ENCODE peak calls at places on chromosomes 16 and 17, in six cellular contexts. One of them, this sample, is unnamed.

GRCh38 chr17:82658796-82659452 is 10.7 kb upstream of the WDR45B start:
- DNase-seq in activated naive CD8-positive, alpha-beta T cell treated with anti-CD3 and anti-CD28 coated beads, Interleukin-2, amount 50 U/mL, for 16 hours: no peak
- DNase-seq in T47D: no peak
- DNase-seq in G401: no peak
- DNase-seq in iPS-NIHi11: no peak
- DNase-seq in cardiac fibroblast: no peak
- DNase-seq in this sample: no peak

GRCh38 chr16:50588276-50588675 is 40.1 kb downstream of the NKD1 start:
- DNase-seq in G401: peak; percentile 52
- DNase-seq in cardiac fibroblast: no peak
- DNase-seq in T47D: no peak
- DNase-seq in iPS-NIHi11: no peak
- DNase-seq in activated naive CD8-positive, alpha-beta T cell treated with anti-CD3 and anti-CD28 coated beads, Interleukin-2, amount 50 U/mL, for 16 hours: no peak
- DNase-seq in this sample: no peak

GRCh38 chr17:80961931-80962330 is 29.7 kb upstream of the CHMP6 start:
- DNase-seq in iPS-NIHi11: no peak
- DNase-seq in cardiac fibroblast: no peak
- DNase-seq in activated naive CD8-positive, alpha-beta T cell treated with anti-CD3 and anti-CD28 coated beads, Interleukin-2, amount 50 U/mL, for 16 hours: no peak
- DNase-seq in G401: no peak
- DNase-seq in T47D: no peak
- DNase-seq in this sample: no peak

GRCh38 chr17:3593384-3593783 is 15.8 kb downstream of the TRPV1 start:
- DNase-seq in G401: no peak
- DNase-seq in T47D: no peak
- DNase-seq in iPS-NIHi11: no peak
- DNase-seq in activated naive CD8-positive, alpha-beta T cell treated with anti-CD3 and anti-CD28 coated beads, Interleukin-2, amount 50 U/mL, for 16 hours: no peak
- DNase-seq in cardiac fibroblast: no peak
- DNase-seq in this sample: no peak

GRCh38 chr16:31084584-31085298 is 4.0 kb downstream of the PRSS53 start:
- DNase-seq in cardiac fibroblast: no peak
- DNase-seq in T47D: no peak
- DNase-seq in iPS-NIHi11: no peak
- DNase-seq in G401: no peak
- DNase-seq in activated naive CD8-positive, alpha-beta T cell treated with anti-CD3 and anti-CD28 coated beads, Interleukin-2, amount 50 U/mL, for 16 hours: no peak
- DNase-seq in this sample: no peak

GRCh38 chr17:28579526-28579925 is 2.8 kb upstream of the ALDOC start:
- DNase-seq in activated naive CD8-positive, alpha-beta T cell treated with anti-CD3 and anti-CD28 coated beads, Interleukin-2, amount 50 U/mL, for 16 hours: no peak
- DNase-seq in T47D: no peak
- DNase-seq in iPS-NIHi11: no peak
- DNase-seq in G401: no peak
- DNase-seq in cardiac fibroblast: no peak
- DNase-seq in this sample: no peak

GRCh38 chr17:19876524-19877161 is 8.9 kb upstream of the ULK2 start:
- DNase-seq in activated naive CD8-positive, alpha-beta T cell treated with anti-CD3 and anti-CD28 coated beads, Interleukin-2, amount 50 U/mL, for 16 hours: no peak
- DNase-seq in T47D: no peak
- DNase-seq in iPS-NIHi11: no peak
- DNase-seq in G401: no peak
- DNase-seq in cardiac fibroblast: no peak
- DNase-seq in this sample: no peak

GRCh38 chr17:47862621-47863440 is 11.9 kb upstream of the SP6 start:
- DNase-seq in iPS-NIHi11: no peak
- DNase-seq in cardiac fibroblast: peak; percentile 65
- DNase-seq in T47D: no peak
- DNase-seq in G401: no peak
- DNase-seq in activated naive CD8-positive, alpha-beta T cell treated with anti-CD3 and anti-CD28 coated beads, Interleukin-2, amount 50 U/mL, for 16 hours: no peak
- DNase-seq in this sample: peak; percentile 91

GRCh38 chr16:1543085-1543896 is 9.8 kb downstream of the TMEM204 start:
- DNase-seq in iPS-NIHi11: peak; percentile 80
- DNase-seq in T47D: peak; percentile 26
- DNase-seq in G401: no peak
- DNase-seq in activated naive CD8-positive, alpha-beta T cell treated with anti-CD3 and anti-CD28 coated beads, Interleukin-2, amount 50 U/mL, for 16 hours: peak; percentile 42
- DNase-seq in cardiac fibroblast: peak; percentile 91
- DNase-seq in this sample: peak; percentile 89

GRCh38 chr17:82065193-82065637 is 389 bp downstream of the DUS1L start:
- DNase-seq in cardiac fibroblast: no peak
- DNase-seq in G401: no peak
- DNase-seq in T47D: peak; percentile 49
- DNase-seq in activated naive CD8-positive, alpha-beta T cell treated with anti-CD3 and anti-CD28 coated beads, Interleukin-2, amount 50 U/mL, for 16 hours: no peak
- DNase-seq in iPS-NIHi11: no peak
- DNase-seq in this sample: peak; percentile 55

GRCh38 chr16:22732315-22732840 is 81.6 kb upstream of the HS3ST2 start:
- DNase-seq in cardiac fibroblast: no peak
- DNase-seq in T47D: no peak
- DNase-seq in iPS-NIHi11: no peak
- DNase-seq in activated naive CD8-positive, alpha-beta T cell treated with anti-CD3 and anti-CD28 coated beads, Interleukin-2, amount 50 U/mL, for 16 hours: no peak
- DNase-seq in G401: no peak
- DNase-seq in this sample: no peak

GRCh38 chr16:81461243-81461642 is 16.6 kb downstream of the CMIP start:
- DNase-seq in activated naive CD8-positive, alpha-beta T cell treated with anti-CD3 and anti-CD28 coated beads, Interleukin-2, amount 50 U/mL, for 16 hours: no peak
- DNase-seq in iPS-NIHi11: no peak
- DNase-seq in cardiac fibroblast: no peak
- DNase-seq in G401: no peak
- DNase-seq in T47D: no peak
- DNase-seq in this sample: no peak

GRCh38 chr16:50534091-50534490 is 14.1 kb upstream of the NKD1 start:
- DNase-seq in cardiac fibroblast: no peak
- DNase-seq in iPS-NIHi11: no peak
- DNase-seq in activated naive CD8-positive, alpha-beta T cell treated with anti-CD3 and anti-CD28 coated beads, Interleukin-2, amount 50 U/mL, for 16 hours: no peak
- DNase-seq in G401: no peak
- DNase-seq in T47D: no peak
- DNase-seq in this sample: no peak